ENCODE peak calls at places on chromosomes 5 and 9, in five cellular contexts. Z, M, S, R and Q are unnamed samples.
A peak's percentile ranks its signal among the peaks of the same experiment; 100 is the strongest.

GRCh38 chr5:159514229-159514822 is 184.0 kb upstream of the IL12B start:
- DNase-seq in S (no peak), R (no peak), Z (no peak), M (no peak), Q (no peak)

GRCh38 chr5:163436515-163436914 is 880 bp upstream of the CCNG1 start:
- DNase-seq in M (no peak), Z (no peak), S (no peak), R (no peak), Q (no peak)

GRCh38 chr9:16106211-16106610 is 553.4 kb downstream of the CCDC171 start:
- DNase-seq in R (no peak), Z (peak; percentile 20), S (no peak), M (no peak), Q (no peak)

GRCh38 chr9:74499770-74500583 is 2.8 kb downstream of the RORB start:
- DNase-seq in R (no peak), Z (peak; percentile 51), M (no peak), S (peak; percentile 21), Q (no peak)

GRCh38 chr9:124149992-124150391 is 107.8 kb upstream of the NEK6 start:
- DNase-seq in R (no peak), Z (peak; percentile 61), M (no peak), S (no peak), Q (no peak)

GRCh38 chr9:4303002-4303401 is 3.1 kb upstream of the GLIS3 start:
- DNase-seq in S (no peak), M (no peak), Z (no peak), R (peak; percentile 61), Q (no peak)

GRCh38 chr9:6788175-6789016 is 30.6 kb downstream of the KDM4C start:
- DNase-seq in Z (no peak), R (peak; percentile 71), M (no peak), S (no peak), Q (peak; percentile 36)

GRCh38 chr9:72506615-72507014 is 14.8 kb upstream of the TMC1 start:
- DNase-seq in M (no peak), Z (no peak), S (no peak), R (no peak), Q (no peak)

GRCh38 chr5:41788800-41789395 is 81.3 kb downstream of the OXCT1 start:
- DNase-seq in S (no peak), R (peak; percentile 89), Z (no peak), M (peak; percentile 18), Q (peak; percentile 86)

GRCh38 chr5:133287500-133287899 is 235.7 kb downstream of the HSPA4 start:
- DNase-seq in S (peak; percentile 6), R (peak; percentile 43), Z (peak; percentile 43), M (no peak), Q (peak; percentile 32)

GRCh38 chr5:4862500-4862899 is 277.6 kb upstream of the ADAMTS16 start:
- DNase-seq in R (peak; percentile 64), M (peak; percentile 3), S (peak; percentile 29), Z (peak; percentile 69), Q (peak; percentile 14)